ENCODE peak calls at places on chromosome 18, in ten cellular contexts. D, R, W, H, O, T, P, V, X and M are unnamed samples.

GRCh38 chr18:31740180-31740579 is 20.5 kb downstream of the SLC25A52 start:
- DNase-seq in R (no peak), P (no peak), X (no peak), O (no peak), W (no peak), V (no peak), D (no peak), H (no peak), T (no peak), M (no peak)

GRCh38 chr18:79379931-79380815 is 15.6 kb upstream of the NFATC1 start:
- DNase-seq in X (no peak), D (no peak), V (no peak), W (peak), O (no peak), P (no peak), R (no peak), T (no peak), H (no peak), M (no peak)

GRCh38 chr18:45684341-45685115 is 39.5 kb upstream of the SLC14A1 start:
- DNase-seq in V (no peak), H (no peak), X (no peak), R (no peak), D (no peak), P (no peak), O (peak), T (no peak), W (no peak), M (no peak)

GRCh38 chr18:51068111-51068510 is 38.1 kb downstream of the SMAD4 start:
- DNase-seq in V (no peak), H (no peak), T (no peak), X (peak), D (no peak), R (peak), O (peak), W (no peak), P (no peak), M (no peak)

GRCh38 chr18:78753240-78753639 is 226.4 kb upstream of the SALL3 start:
- DNase-seq in D (peak), T (no peak), W (no peak), O (no peak), V (no peak), H (no peak), R (no peak), X (no peak), P (no peak), M (no peak)

GRCh38 chr18:49819768-49820662 is 6.7 kb upstream of the ACAA2 start:
- DNase-seq in D (no peak), W (no peak), T (no peak), H (no peak), P (no peak), R (no peak), O (peak), X (peak), V (no peak), M (no peak)

GRCh38 chr18:37156330-37156942 is 327.5 kb downstream of the KIAA1328 start:
- DNase-seq in T (no peak), V (no peak), D (no peak), H (no peak), R (no peak), X (no peak), P (no peak), W (no peak), O (no peak), M (no peak)

GRCh38 chr18:48319796-48320638 is 89.2 kb downstream of the ZBTB7C start:
- DNase-seq in W (peak), D (no peak), X (peak), H (no peak), P (no peak), V (no peak), O (peak), T (no peak), R (peak), M (no peak)

GRCh38 chr18:23837591-23837990 is 148.3 kb downstream of the LAMA3 start:
- DNase-seq in V (no peak), T (peak), P (no peak), X (peak), H (no peak), W (no peak), D (no peak), O (peak), R (no peak), M (peak)

GRCh38 chr18:46761054-46761769 is 4.4 kb upstream of the ST8SIA5 start:
- DNase-seq in V (no peak), P (no peak), D (no peak), W (no peak), R (no peak), T (no peak), X (no peak), H (no peak), O (no peak), M (no peak)

GRCh38 chr18:28018361-28018760 is 158.6 kb downstream of the CDH2 start:
- DNase-seq in R (no peak), P (no peak), W (no peak), O (no peak), V (no peak), X (no peak), T (no peak), D (no peak), H (no peak), M (no peak)

GRCh38 chr18:48859311-48860275 is 91.2 kb downstream of the SMAD7 start:
- DNase-seq in X (no peak), P (peak), H (no peak), T (peak), R (no peak), V (peak), W (peak), D (no peak), O (no peak), M (no peak)